ENCODE peak calls at places on chromosomes 1 and 21, in ten cellular contexts. E is cardiac muscle cell; R is CD8-positive, alpha-beta T cell; N is Peyer's patch; B is fibroblast of lung; W is A549; M is colonic mucosa; A is adrenal gland; Y is tibial artery; K is left ventricle myocardium inferior. F is an unnamed sample.
A peak's percentile ranks its signal among the peaks of the same experiment; 100 is the strongest.

GRCh38 chr21:41766883-41767605 is at the start of gene RIPK4:
- DNase-seq in B (no peak), M (peak; percentile 91), K (no peak), Y (no peak), R (peak; percentile 36), E (peak; percentile 81), N (peak; percentile 87), W (peak; percentile 76), A (no peak), F (no peak)

GRCh38 chr1:19861034-19861433 is 21.2 kb upstream of the OTUD3 start:
- DNase-seq in B (no peak), K (no peak), Y (no peak), A (no peak), N (peak; percentile 64), R (no peak), E (no peak), M (peak; percentile 79), W (no peak), F (no peak)

GRCh38 chr1:91609571-91609970 is 108.9 kb downstream of the CDC7 start:
- DNase-seq in R (no peak), B (peak; percentile 32), M (no peak), A (no peak), E (no peak), W (peak; percentile 79), K (no peak), Y (no peak), N (no peak), F (no peak)

GRCh38 chr21:36073181-36073580 is 3.4 kb downstream of the CBR1 start:
- DNase-seq in E (no peak), N (no peak), W (no peak), Y (no peak), M (no peak), B (no peak), R (no peak), A (no peak), K (no peak), F (no peak)

GRCh38 chr1:23196627-23197328 is 20.5 kb downstream of the HTR1D start:
- DNase-seq in W (peak; percentile 96), M (no peak), A (no peak), R (no peak), B (peak; percentile 76), E (no peak), Y (no peak), N (no peak), K (no peak), F (no peak)

GRCh38 chr1:23598424-23598823 is 39.1 kb upstream of the ID3 start:
- DNase-seq in A (no peak), Y (no peak), R (no peak), M (no peak), W (no peak), K (no peak), B (no peak), E (no peak), N (no peak), F (no peak)

GRCh38 chr1:191876631-191877030 is 281.6 kb upstream of the RGS18 start:
- DNase-seq in M (no peak), E (no peak), Y (no peak), N (no peak), W (no peak), A (no peak), K (no peak), B (no peak), R (no peak), F (no peak)

GRCh38 chr1:4605158-4605557 is 49.3 kb upstream of the AJAP1 start:
- DNase-seq in K (no peak), B (no peak), R (no peak), E (no peak), W (no peak), N (no peak), M (no peak), A (no peak), Y (no peak), F (no peak)

GRCh38 chr21:43370091-43370658 is 56.8 kb downstream of the SIK1 start:
- DNase-seq in M (no peak), N (no peak), A (no peak), Y (no peak), E (no peak), B (peak; percentile 9), W (no peak), R (no peak), K (no peak), F (no peak)

GRCh38 chr21:44418108-44418875 is 37.0 kb upstream of the LRRC3 start:
- DNase-seq in A (peak; percentile 11), M (no peak), R (no peak), N (peak; percentile 36), Y (peak; percentile 10), K (peak; percentile 2), W (no peak), B (no peak), E (no peak), F (no peak)

GRCh38 chr21:31260790-31261189 is 83.3 kb downstream of the TIAM1 start:
- DNase-seq in K (no peak), M (no peak), N (no peak), W (no peak), B (peak; percentile 44), A (no peak), E (no peak), R (no peak), Y (no peak), F (no peak)

GRCh38 chr1:169804941-169805340 is 10.2 kb upstream of the METTL18 start:
- DNase-seq in A (no peak), K (no peak), W (no peak), M (no peak), R (no peak), E (no peak), Y (no peak), N (no peak), B (no peak), F (no peak)
- H3K4me1 ChIP-seq in A (no peaks in the 10 kb centered on the region), K (no peaks in the 10 kb centered on the region), W (no peaks in the 10 kb centered on the region), M (no peaks in the 10 kb centered on the region), R (no peaks in the 10 kb centered on the region), E (no peaks in the 10 kb centered on the region), Y (no peaks in the 10 kb centered on the region), N (no peaks in the 10 kb centered on the region), B (no peaks in the 10 kb centered on the region), F (no peaks in the 10 kb centered on the region)

GRCh38 chr1:62964141-62964540 is 180.2 kb downstream of the ATG4C start:
- DNase-seq in Y (no peak), W (no peak), R (no peak), M (no peak), K (no peak), B (no peak), N (no peak), E (no peak), A (no peak), F (no peak)

GRCh38 chr1:62967031-62967430 is 183.1 kb downstream of the ATG4C start:
- DNase-seq in E (no peak), N (no peak), W (no peak), Y (no peak), M (no peak), B (no peak), A (no peak), R (no peak), K (no peak), F (no peak)

GRCh38 chr1:62962014-62962793 is 178.3 kb downstream of the ATG4C start:
- DNase-seq in M (no peak), K (no peak), Y (no peak), B (no peak), E (no peak), W (no peak), N (no peak), A (no peak), R (no peak), F (no peak)

GRCh38 chr1:62962794-62963776 is 179.2 kb downstream of the ATG4C start:
- DNase-seq in Y (no peak), E (peak; percentile 73), K (no peak), B (peak; percentile 44), N (peak; percentile 71), M (peak; percentile 43), W (peak; percentile 31), A (peak; percentile 18), R (no peak), F (no peak)
- TF ChIP-seq CTCF in Y (no peak), E (peak; percentile 74), K (peak; percentile 63), B (peak; percentile 38), N (peak; percentile 71), M (peak; percentile 44), W (peak; percentile 42), A (peak; percentile 42), R (no peak), F (peak; percentile 48)

GRCh38 chr1:64516301-64516700 is 46.4 kb downstream of the CACHD1 start:
- DNase-seq in W (no peak), K (no peak), B (no peak), M (no peak), A (no peak), N (no peak), E (no peak), R (no peak), Y (no peak), F (no peak)

GRCh38 chr1:64518692-64519481 is 49.0 kb downstream of the CACHD1 start:
- DNase-seq in E (no peak), Y (no peak), N (no peak), A (no peak), K (no peak), W (no peak), B (no peak), R (no peak), M (no peak), F (no peak)

GRCh38 chr1:64515427-64515826 is 45.5 kb downstream of the CACHD1 start:
- DNase-seq in B (peak; percentile 89), K (peak; percentile 42), M (peak; percentile 28), W (no peak), A (peak; percentile 79), E (no peak), N (peak; percentile 63), Y (peak; percentile 81), R (no peak), F (peak; percentile 67)

GRCh38 chr1:64516803-64517568 is 47.1 kb downstream of the CACHD1 start:
- DNase-seq in B (no peak), E (no peak), Y (no peak), M (no peak), N (no peak), A (no peak), K (no peak), R (no peak), W (no peak), F (no peak)

DNA sequence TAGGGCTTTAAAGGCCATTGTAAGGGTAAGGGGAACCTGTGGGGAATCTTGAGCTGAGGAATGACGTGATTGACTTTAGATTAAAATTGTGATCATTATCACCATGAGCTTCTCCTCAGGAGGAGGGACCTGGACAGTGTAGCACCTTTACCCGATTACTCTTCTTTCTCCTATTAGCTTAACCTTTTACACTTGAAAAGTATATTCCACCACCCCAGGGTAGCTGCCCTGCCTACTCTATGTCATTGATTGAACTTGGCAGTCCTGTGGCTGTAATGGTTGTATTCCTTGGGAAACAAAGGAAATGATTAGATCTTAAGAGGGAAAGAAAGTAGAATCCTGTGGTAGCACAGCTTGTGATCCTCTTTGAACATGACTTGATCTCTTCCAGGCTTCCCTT is 47.7 kb downstream of the CACHD1 start:
- DNase-seq in W (no peak), A (no peak), R (no peak), N (no peak), M (no peak), B (no peak), Y (no peak), K (no peak), E (no peak), F (no peak)
- H3K27ac ChIP-seq in W (no peak overlapping the region), A (no peak overlapping the region), R (no peak overlapping the region), N (no peak overlapping the region), M (no peak overlapping the region), B (peak overlapping the region; percentile 24), Y (no peak overlapping the region), K (no peak overlapping the region), E (no peak overlapping the region), F (no peak overlapping the region)

GRCh38 chr1:181151378-181152326 is 63.2 kb downstream of the IER5 start:
- DNase-seq in R (no peak), N (no peak), E (no peak), M (no peak), K (no peak), W (no peak), A (peak; percentile 44), Y (no peak), B (peak; percentile 59), F (no peak)
- H3K4me1 ChIP-seq in R (peaks cover 46% of the 10 kb centered on the region), N (peaks cover 32% of the 10 kb centered on the region), E (peaks cover 36% of the 10 kb centered on the region), M (no peaks in the 10 kb centered on the region), K (peaks cover 59% of the 10 kb centered on the region), W (no peaks in the 10 kb centered on the region), A (peaks cover 27% of the 10 kb centered on the region), Y (peaks cover 15% of the 10 kb centered on the region), B (peaks cover 8% of the 10 kb centered on the region), F (no peaks in the 10 kb centered on the region)

F was measured in right atrium auricular region.